ENCODE peak calls at places on chromosomes 1 and 21, in eight cellular contexts. K, R, T, M, F, D, U and Y are unnamed samples.

GRCh38 chr1:53046930-53047329 is 15.1 kb upstream of the PODN start:
- DNase-seq in R (no peak), K (no peak), U (no peak), M (no peak), F (no peak), T (peak), D (no peak), Y (no peak)

GRCh38 chr21:44920694-44921604 is at the start of gene ITGB2:
- DNase-seq in R (no peak), D (no peak), T (peak), M (no peak), U (no peak), K (peak), F (no peak), Y (peak)

GRCh38 chr1:98331232-98331631 is 330.3 kb upstream of the SNX7 start:
- DNase-seq in T (no peak), R (peak), M (no peak), F (no peak), U (peak), D (no peak), K (no peak), Y (no peak)

GRCh38 chr1:97095764-97096163 is 374.2 kb downstream of the PTBP2 start:
- DNase-seq in T (no peak), K (no peak), D (no peak), M (no peak), U (no peak), F (no peak), R (no peak), Y (no peak)

GRCh38 chr21:42696026-42696380 is 42.6 kb downstream of the PDE9A start:
- DNase-seq in F (no peak), M (no peak), R (no peak), D (no peak), T (no peak), K (no peak), U (no peak), Y (no peak)

GRCh38 chr1:87437663-87438295 is 109.1 kb downstream of the LMO4 start:
- DNase-seq in K (no peak), R (no peak), D (no peak), U (no peak), F (no peak), T (no peak), M (no peak), Y (no peak)

GRCh38 chr1:181117648-181118449 is 29.3 kb downstream of the IER5 start:
- DNase-seq in M (no peak), F (peak), K (no peak), D (no peak), T (no peak), U (no peak), R (peak), Y (no peak)

GRCh38 chr1:9151326-9151860 is 22.5 kb upstream of the GPR157 start:
- DNase-seq in M (no peak), F (no peak), K (no peak), U (no peak), D (no peak), T (no peak), R (no peak), Y (no peak)

GRCh38 chr1:26724938-26725337 is 29.1 kb downstream of the ARID1A start:
- DNase-seq in R (no peak), T (no peak), F (no peak), D (no peak), K (no peak), M (no peak), U (no peak), Y (no peak)

GRCh38 chr21:31781737-31782136 is 49.8 kb upstream of the SCAF4 start:
- DNase-seq in T (peak), K (no peak), D (no peak), R (no peak), M (peak), F (no peak), U (no peak), Y (no peak)

GRCh38 chr21:31731802-31732537 is at the start of gene SCAF4:
- DNase-seq in D (peak), T (peak), M (peak), R (peak), F (peak), U (peak), K (peak), Y (peak)

GRCh38 chr1:175530167-175530566 is 213.2 kb downstream of the TNR start:
- DNase-seq in T (no peak), R (no peak), D (no peak), F (no peak), K (no peak), M (no peak), U (no peak), Y (no peak)

GRCh38 chr1:177650947-177651346 is 318.9 kb downstream of the SEC16B start:
- DNase-seq in R (no peak), U (no peak), T (no peak), M (peak), D (no peak), K (no peak), F (no peak), Y (no peak)

GRCh38 chr1:205577874-205578658 is 53.7 kb downstream of the ELK4 start:
- DNase-seq in D (no peak), M (no peak), T (no peak), U (no peak), F (no peak), K (no peak), R (no peak), Y (no peak)

GRCh38 chr1:107829083-107829771 is 135.8 kb downstream of the VAV3 start:
- DNase-seq in U (no peak), K (no peak), F (no peak), M (no peak), R (no peak), T (no peak), D (no peak), Y (no peak)

GRCh38 chr1:64062941-64063581 is 140.4 kb upstream of the UBE2U start:
- DNase-seq in M (no peak), R (no peak), F (no peak), T (no peak), K (no peak), U (no peak), D (no peak), Y (no peak)

GRCh38 chr21:17467392-17467791 is 45.5 kb upstream of the CXADR start:
- DNase-seq in T (no peak), R (peak), F (no peak), M (no peak), K (no peak), D (no peak), U (no peak), Y (no peak)

GRCh38 chr1:48105167-48105566 is 108.0 kb upstream of the TRABD2B start:
- DNase-seq in F (no peak), D (no peak), M (peak), T (no peak), K (no peak), R (peak), U (no peak), Y (no peak)

GRCh38 chr1:192654607-192655389 is 18.9 kb downstream of the RGS13 start:
- DNase-seq in T (no peak), K (no peak), D (peak), U (peak), F (no peak), R (peak), M (peak), Y (no peak)

GRCh38 chr1:2382621-2383361 is 8.6 kb downstream of the MORN1 start:
- DNase-seq in K (no peak), T (peak), M (peak), U (no peak), F (no peak), R (peak), D (no peak), Y (no peak)

GRCh38 chr1:199815947-199816346 is 211.6 kb upstream of the NR5A2 start:
- DNase-seq in U (no peak), K (no peak), M (no peak), D (no peak), T (no peak), R (no peak), F (no peak), Y (no peak)

GRCh38 chr1:225735252-225736149 is 42.1 kb upstream of the SRP9 start:
- DNase-seq in T (peak), D (peak), K (no peak), U (peak), F (peak), R (peak), M (peak), Y (no peak)

GRCh38 chr1:27455166-27455811 is 34.7 kb downstream of the WASF2 start:
- DNase-seq in R (peak), M (peak), K (peak), T (no peak), F (peak), D (no peak), U (no peak), Y (peak)

GRCh38 chr1:32967863-32968571 is 3.4 kb upstream of the RNF19B start:
- DNase-seq in F (no peak), T (no peak), M (no peak), D (no peak), R (peak), K (no peak), U (no peak), Y (no peak)

GRCh38 chr1:3060112-3060511 is 8.9 kb upstream of the PRDM16 start:
- DNase-seq in T (no peak), M (no peak), K (no peak), F (no peak), U (no peak), D (no peak), R (no peak), Y (no peak)

GRCh38 chr1:75984781-75985180 is 52.6 kb upstream of the ASB17 start:
- DNase-seq in U (no peak), T (no peak), R (no peak), K (no peak), D (no peak), F (no peak), M (no peak), Y (no peak)

GRCh38 chr1:225694151-225694603 is 41.3 kb upstream of the ENAH start:
- DNase-seq in T (no peak), R (peak), K (no peak), F (no peak), M (no peak), D (no peak), U (no peak), Y (no peak)

GRCh38 chr1:203652718-203653461 is 26.3 kb downstream of the ATP2B4 start:
- DNase-seq in F (no peak), K (no peak), T (no peak), D (no peak), R (no peak), M (no peak), U (no peak), Y (no peak)

GRCh38 chr1:3134378-3135072 is 65.5 kb downstream of the PRDM16 start:
- DNase-seq in M (no peak), D (no peak), F (no peak), U (no peak), R (no peak), K (no peak), T (no peak), Y (no peak)

GRCh38 chr1:29592261-29592615 is 355.9 kb downstream of the PTPRU start:
- DNase-seq in K (no peak), D (no peak), F (no peak), T (no peak), R (no peak), M (no peak), U (no peak), Y (no peak)

GRCh38 chr1:183480971-183481431 is 8.7 kb downstream of the SMG7 start:
- DNase-seq in F (no peak), M (no peak), D (no peak), U (no peak), T (no peak), R (peak), K (no peak), Y (no peak)

GRCh38 chr1:56132520-56132919 is 446.8 kb downstream of the PLPP3 start:
- DNase-seq in D (no peak), M (no peak), K (no peak), R (no peak), F (no peak), U (no peak), T (no peak), Y (no peak)

GRCh38 chr1:223219318-223219635 is 76.2 kb upstream of the TLR5 start:
- DNase-seq in M (no peak), U (no peak), F (no peak), T (no peak), K (no peak), R (no peak), D (no peak), Y (no peak)